ENCODE peak calls at places on chromosomes 7 and 10, in ten cellular contexts. One of them, this sample, is unnamed.

GRCh38 chr10:92091965-92092364 is 168.4 kb downstream of the BTAF1 start:
- DNase-seq in IMR-90: no peak
- DNase-seq in cardiac muscle cell: no peak
- DNase-seq in skeletal muscle cell: no peak
- DNase-seq in neuronal stem cell: no peak
- DNase-seq in heart left ventricle: no peak
- DNase-seq in AG04449: no peak
- DNase-seq in body of pancreas: no peak
- DNase-seq in GM23248: no peak
- DNase-seq in HCT116: no peak
- DNase-seq in this sample: no peak

GRCh38 chr7:73831656-73832579 is 1.1 kb downstream of the CLDN4 start:
- DNase-seq in cardiac muscle cell: no peak
- DNase-seq in HCT116: peak
- DNase-seq in AG04449: no peak
- DNase-seq in IMR-90: no peak
- DNase-seq in neuronal stem cell: no peak
- DNase-seq in body of pancreas: peak
- DNase-seq in skeletal muscle cell: no peak
- DNase-seq in GM23248: no peak
- DNase-seq in heart left ventricle: peak
- DNase-seq in this sample: no peak

GRCh38 chr10:79407811-79408795 is 37.3 kb downstream of the ZCCHC24 start:
- DNase-seq in body of pancreas: no peak
- DNase-seq in IMR-90: peak
- DNase-seq in HCT116: no peak
- DNase-seq in heart left ventricle: peak
- DNase-seq in neuronal stem cell: no peak
- DNase-seq in skeletal muscle cell: no peak
- DNase-seq in GM23248: peak
- DNase-seq in AG04449: no peak
- DNase-seq in cardiac muscle cell: peak
- DNase-seq in this sample: peak

GRCh38 chr7:20033621-20034200 is 183.5 kb downstream of the MACC1 start:
- DNase-seq in skeletal muscle cell: peak
- DNase-seq in heart left ventricle: no peak
- DNase-seq in cardiac muscle cell: peak
- DNase-seq in AG04449: peak
- DNase-seq in neuronal stem cell: no peak
- DNase-seq in HCT116: no peak
- DNase-seq in GM23248: peak
- DNase-seq in body of pancreas: no peak
- DNase-seq in IMR-90: peak
- DNase-seq in this sample: peak

GRCh38 chr10:49173848-49174247 is 14.3 kb downstream of the TMEM273 start:
- DNase-seq in cardiac muscle cell: no peak
- DNase-seq in IMR-90: no peak
- DNase-seq in skeletal muscle cell: no peak
- DNase-seq in AG04449: no peak
- DNase-seq in heart left ventricle: no peak
- DNase-seq in GM23248: no peak
- DNase-seq in HCT116: no peak
- DNase-seq in body of pancreas: no peak
- DNase-seq in neuronal stem cell: no peak
- DNase-seq in this sample: no peak

GRCh38 chr7:31100870-31101269 is 48.8 kb downstream of the ADCYAP1R1 start:
- DNase-seq in skeletal muscle cell: no peak
- DNase-seq in neuronal stem cell: no peak
- DNase-seq in heart left ventricle: no peak
- DNase-seq in AG04449: no peak
- DNase-seq in cardiac muscle cell: no peak
- DNase-seq in body of pancreas: no peak
- DNase-seq in IMR-90: no peak
- DNase-seq in GM23248: no peak
- DNase-seq in HCT116: no peak
- DNase-seq in this sample: no peak

GRCh38 chr7:134040988-134041387 is 86.2 kb upstream of the LRGUK start:
- DNase-seq in IMR-90: no peak
- DNase-seq in neuronal stem cell: no peak
- DNase-seq in HCT116: no peak
- DNase-seq in AG04449: no peak
- DNase-seq in cardiac muscle cell: no peak
- DNase-seq in GM23248: no peak
- DNase-seq in heart left ventricle: no peak
- DNase-seq in body of pancreas: no peak
- DNase-seq in skeletal muscle cell: no peak
- DNase-seq in this sample: no peak

GRCh38 chr10:91190388-91190870 is 30.0 kb upstream of the PCGF5 start:
- DNase-seq in skeletal muscle cell: peak
- DNase-seq in AG04449: peak
- DNase-seq in IMR-90: peak
- DNase-seq in cardiac muscle cell: peak
- DNase-seq in body of pancreas: no peak
- DNase-seq in heart left ventricle: no peak
- DNase-seq in neuronal stem cell: no peak
- DNase-seq in GM23248: peak
- DNase-seq in HCT116: no peak
- DNase-seq in this sample: peak

GRCh38 chr7:32179567-32179966 is 109.4 kb upstream of the PDE1C start:
- DNase-seq in neuronal stem cell: no peak
- DNase-seq in AG04449: no peak
- DNase-seq in GM23248: peak
- DNase-seq in cardiac muscle cell: peak
- DNase-seq in IMR-90: peak
- DNase-seq in body of pancreas: no peak
- DNase-seq in heart left ventricle: no peak
- DNase-seq in HCT116: no peak
- DNase-seq in skeletal muscle cell: no peak
- DNase-seq in this sample: peak

GRCh38 chr7:7799138-7799537 is 80.7 kb upstream of the RPA3 start:
- DNase-seq in heart left ventricle: no peak
- DNase-seq in body of pancreas: no peak
- DNase-seq in neuronal stem cell: no peak
- DNase-seq in IMR-90: peak
- DNase-seq in AG04449: no peak
- DNase-seq in HCT116: no peak
- DNase-seq in cardiac muscle cell: no peak
- DNase-seq in GM23248: peak
- DNase-seq in skeletal muscle cell: no peak
- DNase-seq in this sample: peak

GRCh38 chr7:117193564-117193963 is 129.3 kb downstream of the WNT2 start:
- DNase-seq in cardiac muscle cell: peak
- DNase-seq in skeletal muscle cell: no peak
- DNase-seq in HCT116: no peak
- DNase-seq in heart left ventricle: no peak
- DNase-seq in AG04449: no peak
- DNase-seq in body of pancreas: no peak
- DNase-seq in neuronal stem cell: no peak
- DNase-seq in IMR-90: peak
- DNase-seq in GM23248: peak
- DNase-seq in this sample: peak

DNA sequence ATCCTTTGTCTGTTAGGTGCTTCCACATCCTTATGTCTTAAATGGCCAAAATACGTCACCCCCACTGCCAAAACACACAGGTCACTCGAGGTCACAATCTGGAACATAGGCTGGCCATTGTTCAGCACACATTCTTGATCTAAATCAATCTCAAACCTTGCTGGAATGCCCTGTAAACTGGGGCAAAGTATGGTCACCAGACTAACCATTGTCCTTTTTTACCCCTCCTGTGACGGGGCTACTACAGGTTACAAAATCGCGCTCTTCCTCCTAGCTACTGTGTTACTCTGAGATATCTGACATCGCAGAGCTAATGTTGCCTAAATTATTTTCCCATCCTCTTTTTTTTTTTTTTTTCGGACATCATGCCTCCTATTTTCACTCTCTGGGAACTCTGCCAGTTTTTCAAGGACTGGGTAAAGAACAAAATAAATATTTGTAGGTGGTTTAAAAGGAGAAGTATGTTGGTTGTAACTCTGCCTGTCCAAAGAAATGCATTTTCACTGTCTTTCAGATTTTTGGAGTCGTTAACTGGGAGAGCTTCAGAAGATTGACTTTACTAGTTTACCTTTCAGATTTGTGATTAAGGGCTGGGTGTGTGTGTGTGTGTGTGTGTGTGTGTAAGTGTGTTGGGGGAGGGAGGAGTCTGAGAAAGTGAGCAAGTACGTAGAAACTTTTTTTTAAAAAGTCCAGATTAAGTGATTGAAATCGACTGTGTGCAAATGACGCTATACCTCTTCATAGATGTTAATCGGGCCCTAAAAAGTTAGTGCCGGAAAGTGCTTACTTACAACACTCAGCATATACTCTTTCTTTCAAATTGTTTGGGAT is 942 bp upstream of the KIAA1217 start:
- DNase-seq in GM23248: no peak
- DNase-seq in heart left ventricle: no peak
- DNase-seq in neuronal stem cell: peak
- DNase-seq in IMR-90: no peak
- DNase-seq in skeletal muscle cell: no peak
- DNase-seq in AG04449: no peak
- DNase-seq in body of pancreas: peak
- DNase-seq in cardiac muscle cell: peak
- DNase-seq in HCT116: no peak
- DNase-seq in this sample: peak
- H3K4me3 ChIP-seq in GM23248: peak
- H3K4me3 ChIP-seq in heart left ventricle: peak
- H3K4me3 ChIP-seq in neuronal stem cell: no peak
- H3K4me3 ChIP-seq in IMR-90: no peak
- H3K4me3 ChIP-seq in skeletal muscle cell: no peak
- H3K4me3 ChIP-seq in AG04449: no peak
- H3K4me3 ChIP-seq in body of pancreas: peak
- H3K4me3 ChIP-seq in cardiac muscle cell: peak
- H3K4me3 ChIP-seq in HCT116: no peak
- H3K4me3 ChIP-seq in this sample: no peak

DNA sequence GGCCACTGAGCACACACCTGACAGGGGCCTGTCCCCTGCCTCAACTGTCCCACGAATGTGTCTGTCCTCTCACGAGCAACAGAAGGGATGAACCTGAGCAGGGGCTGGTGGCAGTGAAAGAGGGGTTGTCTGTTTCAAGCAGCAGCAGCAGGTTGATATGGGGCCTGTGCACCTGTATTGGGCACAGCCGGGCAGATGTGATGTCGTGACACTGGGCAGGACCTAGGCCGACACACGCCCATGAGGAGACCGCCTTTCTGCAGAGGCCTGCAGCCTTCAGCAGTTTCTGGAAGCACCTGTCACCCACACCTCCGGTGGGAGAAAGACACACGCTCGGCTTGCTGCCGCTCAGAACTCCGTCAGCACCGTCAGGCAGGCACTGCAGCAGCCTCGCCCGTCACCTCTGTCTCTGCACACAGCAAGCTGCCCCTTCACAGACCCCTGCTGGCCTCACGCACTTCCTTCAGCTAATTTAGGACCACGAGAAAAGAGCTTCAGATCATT is 48.5 kb downstream of the AMZ1 start:
- DNase-seq in IMR-90: no peak
- DNase-seq in neuronal stem cell: no peak
- DNase-seq in heart left ventricle: no peak
- DNase-seq in skeletal muscle cell: no peak
- DNase-seq in AG04449: no peak
- DNase-seq in GM23248: no peak
- DNase-seq in HCT116: no peak
- DNase-seq in cardiac muscle cell: no peak
- DNase-seq in body of pancreas: no peak
- DNase-seq in this sample: no peak
- H3K4me3 ChIP-seq in IMR-90: no peak
- H3K4me3 ChIP-seq in neuronal stem cell: no peak
- H3K4me3 ChIP-seq in heart left ventricle: no peak
- H3K4me3 ChIP-seq in skeletal muscle cell: no peak
- H3K4me3 ChIP-seq in AG04449: no peak
- H3K4me3 ChIP-seq in GM23248: no peak
- H3K4me3 ChIP-seq in HCT116: no peak
- H3K4me3 ChIP-seq in cardiac muscle cell: no peak
- H3K4me3 ChIP-seq in body of pancreas: no peak
- H3K4me3 ChIP-seq in this sample: no peak

DNA sequence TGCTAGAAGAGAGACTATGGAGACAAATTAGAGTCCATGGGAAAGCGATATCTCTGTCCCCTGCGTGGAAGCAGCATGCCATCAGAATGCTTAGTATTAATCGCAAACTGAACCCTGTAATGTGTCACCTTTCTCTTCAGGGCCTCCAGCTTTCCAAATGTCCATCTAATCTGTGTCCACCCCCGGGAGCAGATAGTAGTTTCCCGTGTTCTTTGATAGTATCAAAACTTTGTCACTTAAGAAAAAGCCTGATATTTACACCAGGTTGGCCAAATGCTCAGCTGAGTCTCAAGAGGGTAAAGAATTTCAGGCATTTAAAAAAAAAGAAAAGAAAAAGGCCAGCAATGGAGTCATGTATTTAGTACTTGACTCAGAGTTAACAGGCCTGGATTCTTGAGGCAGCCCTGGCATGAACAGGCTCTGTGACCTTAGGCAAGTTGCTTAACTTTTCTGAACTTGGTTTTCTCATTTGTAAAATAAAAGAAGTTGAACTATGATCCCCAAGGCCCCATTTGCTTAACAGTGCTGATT is 10.4 kb upstream of the GSAP start:
- DNase-seq in skeletal muscle cell: no peak
- DNase-seq in cardiac muscle cell: peak
- DNase-seq in body of pancreas: no peak
- DNase-seq in neuronal stem cell: peak
- DNase-seq in HCT116: no peak
- DNase-seq in AG04449: no peak
- DNase-seq in IMR-90: peak
- DNase-seq in heart left ventricle: no peak
- DNase-seq in GM23248: peak
- DNase-seq in this sample: peak
- H3K4me3 ChIP-seq in skeletal muscle cell: no peak
- H3K4me3 ChIP-seq in cardiac muscle cell: no peak
- H3K4me3 ChIP-seq in body of pancreas: no peak
- H3K4me3 ChIP-seq in neuronal stem cell: no peak
- H3K4me3 ChIP-seq in HCT116: no peak
- H3K4me3 ChIP-seq in AG04449: no peak
- H3K4me3 ChIP-seq in IMR-90: peak
- H3K4me3 ChIP-seq in heart left ventricle: no peak
- H3K4me3 ChIP-seq in GM23248: peak
- H3K4me3 ChIP-seq in this sample: no peak

DNA sequence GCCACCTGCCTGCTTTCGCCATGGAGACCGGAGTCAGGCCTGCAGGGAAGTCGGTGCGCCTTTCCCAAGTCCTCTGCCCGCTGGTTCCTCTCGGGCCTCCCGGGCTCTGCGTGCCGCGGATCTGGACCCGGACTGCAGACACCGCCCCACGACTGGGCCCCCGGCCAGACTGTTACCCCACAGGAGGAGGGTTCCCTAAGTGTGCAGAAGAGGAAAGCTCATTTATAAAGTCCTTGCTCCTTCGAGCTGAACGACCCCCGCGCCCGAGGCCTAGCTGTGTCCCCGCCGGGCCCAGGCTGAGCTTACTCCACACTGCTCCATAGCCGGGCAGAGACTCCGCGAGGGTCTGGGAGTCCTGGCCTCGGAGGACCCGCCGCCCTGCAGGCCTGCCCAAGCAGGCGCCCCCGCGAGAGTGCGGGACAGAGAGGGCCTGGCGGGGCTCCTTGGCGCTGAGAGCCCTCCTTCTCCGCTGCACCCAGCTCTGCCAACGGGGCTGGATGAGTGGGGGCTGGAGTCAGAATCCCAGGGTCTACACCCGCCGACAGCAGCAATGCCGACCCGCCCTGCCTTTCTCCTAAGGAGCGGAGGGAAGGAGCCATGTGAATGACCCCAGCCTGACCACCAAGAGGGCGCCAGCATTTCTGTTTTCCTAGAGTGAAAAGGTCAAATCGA is 8.3 kb downstream of the EN2 start:
- DNase-seq in heart left ventricle: no peak
- DNase-seq in neuronal stem cell: no peak
- DNase-seq in cardiac muscle cell: no peak
- DNase-seq in body of pancreas: no peak
- DNase-seq in AG04449: no peak
- DNase-seq in IMR-90: no peak
- DNase-seq in HCT116: no peak
- DNase-seq in GM23248: no peak
- DNase-seq in skeletal muscle cell: no peak
- DNase-seq in this sample: no peak
- H3K4me3 ChIP-seq in heart left ventricle: no peak
- H3K4me3 ChIP-seq in neuronal stem cell: no peak
- H3K4me3 ChIP-seq in cardiac muscle cell: peak
- H3K4me3 ChIP-seq in body of pancreas: no peak
- H3K4me3 ChIP-seq in AG04449: no peak
- H3K4me3 ChIP-seq in IMR-90: no peak
- H3K4me3 ChIP-seq in HCT116: no peak
- H3K4me3 ChIP-seq in GM23248: no peak
- H3K4me3 ChIP-seq in skeletal muscle cell: no peak
- H3K4me3 ChIP-seq in this sample: no peak

This sample was measured in cardiac fibroblast.